ENCODE peak calls at places on chromosome 1, in eight cellular contexts. F, P, S, W, T, G, Q and I are unnamed samples.

GRCh38 chr1:17314491-17314971 is 6.5 kb downstream of the PADI4 start:
- DNase-seq in F (no peak), P (no peak), S (no peak), W (no peak), T (no peak), G (no peak), Q (no peak), I (no peak)

GRCh38 chr1:224340711-224341384 is 10.9 kb upstream of the NVL start:
- DNase-seq in F (no peak), P (no peak), S (peak), W (peak), T (no peak), G (peak), Q (peak), I (no peak)

GRCh38 chr1:165827199-165828102 is at the start of gene UCK2:
- DNase-seq in F (peak), P (peak), S (peak), W (peak), T (peak), G (peak), Q (peak), I (peak)

GRCh38 chr1:229975047-229975446 is 92.0 kb upstream of the GALNT2 start:
- DNase-seq in F (no peak), P (no peak), S (no peak), W (no peak), T (no peak), G (no peak), Q (no peak), I (no peak)

GRCh38 chr1:25037174-25038074 is 107.3 kb upstream of the RUNX3 start:
- DNase-seq in F (peak), P (no peak), S (peak), W (peak), T (no peak), G (peak), Q (peak), I (no peak)

GRCh38 chr1:62131093-62131725 is 63.4 kb upstream of the L1TD1 start:
- DNase-seq in F (peak), P (no peak), S (peak), W (peak), T (no peak), G (peak), Q (no peak), I (no peak)

GRCh38 chr1:19042675-19043578 is 86.5 kb upstream of the IFFO2 start:
- DNase-seq in F (no peak), P (peak), S (peak), W (peak), T (no peak), G (no peak), Q (no peak), I (no peak)

GRCh38 chr1:47572731-47573505 is 135.1 kb downstream of the FOXD2 start:
- DNase-seq in F (no peak), P (no peak), S (peak), W (peak), T (no peak), G (no peak), Q (no peak), I (no peak)

GRCh38 chr1:201759194-201759814 is 69.7 kb upstream of the IPO9 start:
- DNase-seq in F (peak), P (no peak), S (no peak), W (no peak), T (no peak), G (peak), Q (no peak), I (no peak)

GRCh38 chr1:171206956-171207355 is 21.9 kb downstream of the FMO2 start:
- DNase-seq in F (peak), P (peak), S (no peak), W (no peak), T (no peak), G (no peak), Q (no peak), I (no peak)

GRCh38 chr1:156488566-156489165 is 11.9 kb downstream of the MEF2D start:
- DNase-seq in F (no peak), P (no peak), S (no peak), W (no peak), T (peak), G (no peak), Q (no peak), I (no peak)

GRCh38 chr1:11898831-11899467 is 27.3 kb downstream of the KIAA2013 start:
- DNase-seq in F (no peak), P (no peak), S (peak), W (peak), T (no peak), G (no peak), Q (no peak), I (no peak)

GRCh38 chr1:11891433-11892186 is 32.9 kb upstream of the NPPB start:
- DNase-seq in F (no peak), P (no peak), S (no peak), W (no peak), T (no peak), G (no peak), Q (no peak), I (no peak)

GRCh38 chr1:11898086-11898785 is 28.0 kb downstream of the KIAA2013 start:
- DNase-seq in F (no peak), P (no peak), S (no peak), W (peak), T (no peak), G (no peak), Q (no peak), I (no peak)

GRCh38 chr1:11888877-11889208 is 30.1 kb upstream of the NPPB start:
- DNase-seq in F (no peak), P (no peak), S (no peak), W (no peak), T (no peak), G (no peak), Q (no peak), I (no peak)

DNA sequence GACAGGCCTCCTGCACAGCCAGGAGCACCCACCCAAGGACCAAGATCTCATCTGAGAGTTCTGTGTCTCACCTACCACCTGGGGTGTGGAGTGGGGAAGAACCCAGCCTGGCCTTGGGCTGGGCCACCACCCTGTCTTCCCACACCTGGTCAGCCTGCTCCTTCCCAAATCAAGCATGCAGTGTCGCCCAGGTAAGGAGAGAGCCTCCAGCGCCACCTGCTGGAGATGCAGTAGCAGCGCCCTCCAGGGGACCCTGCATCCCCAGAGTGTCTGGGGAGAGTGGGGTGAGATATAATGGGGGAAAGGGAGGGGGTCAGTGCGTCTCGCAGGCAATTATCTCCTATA is 32.3 kb downstream of the KIAA2013 start:
- DNase-seq in F (peak), P (peak), S (peak), W (peak), T (peak), G (peak), Q (peak), I (no peak)
- TF ChIP-seq CTCF in F (peak), P (peak), S (peak), W (peak), T (peak), G (peak), Q (peak), I (peak)

GRCh38 chr1:221741364-221741970 is 422 bp downstream of the DUSP10 start:
- DNase-seq in F (no peak), P (peak), S (peak), W (peak), T (no peak), G (no peak), Q (no peak), I (no peak)

GRCh38 chr1:221741971-221742554 is at the start of gene DUSP10:
- DNase-seq in F (peak), P (peak), S (peak), W (peak), T (peak), G (peak), Q (peak), I (peak)

GRCh38 chr1:221743416-221744208 is 1.7 kb upstream of the DUSP10 start:
- DNase-seq in F (no peak), P (no peak), S (peak), W (peak), T (peak), G (no peak), Q (no peak), I (no peak)

GRCh38 chr1:221740941-221741363 is 937 bp downstream of the DUSP10 start:
- DNase-seq in F (peak), P (no peak), S (no peak), W (no peak), T (no peak), G (no peak), Q (no peak), I (no peak)

DNA sequence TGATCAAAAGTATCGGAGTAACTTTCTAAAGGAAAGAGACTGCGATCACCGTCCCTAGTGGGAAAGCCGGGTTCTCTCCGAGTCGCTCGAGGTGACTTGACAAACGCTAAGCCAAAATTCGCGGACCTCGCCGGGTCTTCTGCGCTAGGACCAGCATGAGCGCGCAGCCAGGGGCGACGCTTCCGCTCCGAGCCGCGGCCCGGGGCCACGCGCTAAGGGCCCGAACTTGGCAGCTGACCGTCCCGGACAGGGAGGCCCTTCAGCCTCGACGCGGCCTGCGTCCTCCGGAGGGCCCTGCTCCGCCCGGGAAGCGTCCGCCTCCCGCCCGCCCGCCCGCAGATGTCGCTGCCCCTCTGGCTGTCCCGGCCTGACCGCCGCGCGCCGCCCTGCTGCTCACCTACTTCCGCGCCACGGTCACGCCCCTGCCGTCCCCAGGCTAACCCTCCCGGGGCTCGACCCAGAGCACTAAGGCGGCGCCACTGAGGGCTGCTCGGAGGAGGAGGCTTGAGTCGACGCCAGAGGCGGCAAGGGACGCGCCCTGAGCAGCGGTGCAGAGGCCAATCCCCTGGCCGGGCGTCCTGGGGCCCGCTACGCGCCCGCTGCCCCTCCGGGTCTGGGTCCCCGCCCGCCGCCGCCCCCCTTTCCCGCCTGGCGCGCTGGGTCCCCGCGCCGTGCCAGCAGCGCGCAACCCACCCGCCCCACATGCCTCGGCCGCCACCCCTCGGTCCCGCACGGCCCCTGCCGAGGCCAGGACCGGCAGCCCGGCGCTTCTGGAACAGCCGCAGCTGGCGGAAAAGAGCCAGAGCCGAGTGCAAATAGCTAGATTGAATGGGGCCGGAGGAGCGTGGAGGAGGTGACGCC is 896 bp upstream of the DUSP10 start:
- DNase-seq in F (peak), P (peak), S (peak), W (peak), T (peak), G (peak), Q (peak), I (peak)
- TF ChIP-seq CTCF in F (no peak), P (peak), S (peak), W (peak), T (peak), G (no peak), Q (peak), I (peak)

DNA sequence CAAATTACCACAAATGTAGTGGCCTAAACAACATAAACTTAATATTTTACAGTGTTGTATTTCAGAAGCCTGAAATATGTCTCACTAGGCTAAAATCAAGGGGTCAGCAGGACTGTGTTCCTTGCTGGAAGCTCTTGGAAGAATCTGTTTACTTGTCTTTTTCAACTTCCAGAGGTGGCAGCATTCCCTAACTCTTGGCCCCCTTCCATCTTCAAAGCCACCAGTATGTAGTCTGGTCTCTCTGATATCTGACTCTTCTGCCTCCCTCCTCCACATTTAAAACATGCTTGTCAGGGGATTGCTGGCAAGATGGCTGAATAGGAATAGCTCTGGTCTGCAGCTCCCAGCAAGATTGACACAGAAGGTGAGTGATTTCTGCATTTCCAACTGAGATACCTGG is 567.5 kb downstream of the PLA2G4A start:
- DNase-seq in F (no peak), P (no peak), S (peak), W (peak), T (no peak), G (no peak), Q (no peak), I (no peak)
- TF ChIP-seq CTCF in F (no peak), P (no peak), S (peak), W (peak), T (no peak), G (no peak), Q (no peak), I (no peak)

GRCh38 chr1:27555700-27556424 is 48.1 kb downstream of the AHDC1 start:
- DNase-seq in F (no peak), P (peak), S (no peak), W (no peak), T (no peak), G (peak), Q (peak), I (peak)

GRCh38 chr1:27556435-27556780 is 47.5 kb downstream of the AHDC1 start:
- DNase-seq in F (no peak), P (no peak), S (no peak), W (no peak), T (no peak), G (no peak), Q (no peak), I (no peak)

GRCh38 chr1:27556781-27557595 is 47.0 kb downstream of the AHDC1 start:
- DNase-seq in F (peak), P (peak), S (peak), W (peak), T (peak), G (peak), Q (peak), I (peak)

GRCh38 chr1:27559466-27560030 is 44.4 kb downstream of the AHDC1 start:
- DNase-seq in F (no peak), P (no peak), S (no peak), W (no peak), T (no peak), G (no peak), Q (no peak), I (no peak)

DNA sequence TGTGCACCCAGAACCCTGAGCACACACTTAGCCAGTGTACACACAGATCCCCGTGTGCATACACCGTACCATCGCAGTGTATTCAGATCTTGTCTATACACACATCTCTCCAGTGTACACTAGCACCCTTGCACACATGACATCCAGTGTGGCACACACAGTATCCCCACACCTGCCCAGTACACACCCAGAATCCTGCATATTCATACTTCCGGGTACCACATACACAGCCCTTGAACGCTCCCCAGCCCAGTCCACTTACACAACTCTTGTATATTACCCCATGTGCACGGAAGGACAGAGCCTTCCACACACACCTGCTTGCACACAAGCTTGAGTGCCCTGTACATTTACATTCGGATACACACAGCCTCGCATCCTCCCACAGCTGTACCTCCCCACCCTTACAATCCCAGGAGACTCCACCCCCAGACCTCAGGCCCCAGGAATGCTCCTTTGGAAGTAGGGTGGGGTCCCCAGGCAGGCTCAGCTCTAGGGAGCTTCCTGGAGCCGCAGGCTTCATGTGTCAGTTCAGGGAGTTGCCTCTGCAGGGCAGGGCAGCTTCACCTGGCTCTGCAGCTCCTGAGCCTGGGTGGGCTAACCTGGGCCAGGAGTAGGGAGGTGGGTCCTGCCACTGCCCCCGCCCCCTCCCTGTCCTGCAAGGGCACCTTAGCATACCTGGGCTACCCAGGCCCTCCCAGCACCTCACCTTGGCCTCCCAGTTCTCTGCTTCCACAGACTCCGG is 46.2 kb downstream of the AHDC1 start:
- DNase-seq in F (no peak), P (no peak), S (peak), W (peak), T (peak), G (peak), Q (no peak), I (no peak)
- TF ChIP-seq CTCF in F (no peak), P (no peak), S (no peak), W (peak), T (no peak), G (no peak), Q (no peak), I (no peak)

DNA sequence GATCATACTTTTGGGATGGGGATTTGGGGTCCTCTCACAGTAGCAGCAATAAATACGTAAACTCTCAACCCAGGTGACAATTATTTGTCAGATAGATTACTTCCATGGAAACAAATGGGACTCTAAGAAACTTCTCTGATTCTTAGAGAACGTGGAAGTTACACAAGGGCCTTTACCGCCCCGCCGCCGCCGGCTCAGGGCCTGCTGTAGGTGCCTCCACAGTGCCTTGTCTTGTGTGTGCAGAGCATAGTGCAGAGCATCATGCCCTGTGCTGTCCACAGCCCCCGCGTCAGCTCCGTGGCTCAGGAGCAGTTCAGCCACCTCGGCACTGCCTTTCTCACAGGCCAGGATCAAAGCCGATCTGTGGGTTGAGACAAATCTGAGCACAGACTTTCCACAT is 11.0 kb downstream of the ANKRD35 start:
- DNase-seq in F (no peak), P (no peak), S (no peak), W (no peak), T (no peak), G (no peak), Q (no peak), I (no peak)
- TF ChIP-seq CTCF in F (no peak), P (no peak), S (no peak), W (no peak), T (no peak), G (no peak), Q (no peak), I (no peak)

GRCh38 chr1:215710340-215710971 is 143.4 kb downstream of the KCTD3 start:
- DNase-seq in F (peak), P (no peak), S (peak), W (peak), T (no peak), G (peak), Q (no peak), I (no peak)
- TF ChIP-seq CTCF in F (peak), P (no peak), S (peak), W (peak), T (peak), G (peak), Q (peak), I (peak)